ENCODE peak calls at places on chromosomes 12 and 14, in eight cellular contexts. H, O, F, U, G, S, D and K are unnamed samples. For H3K27me3, the result is how much of the 10 kb centered on the place peaks cover.

GRCh38 chr14:69055973-69056372 is 76.9 kb upstream of the ACTN1 start:
- DNase-seq in G (no peak), D (no peak), S (no peak), O (no peak), F (no peak), U (no peak), H (no peak), K (no peak)

GRCh38 chr12:66269757-66270383 is 32.4 kb upstream of the HELB start:
- DNase-seq in F (no peak), D (peak), G (no peak), O (no peak), H (no peak), U (no peak), S (peak), K (peak)

GRCh38 chr12:12612403-12612802 is 727 bp downstream of the CREBL2 start:
- DNase-seq in O (no peak), D (peak), S (peak), F (no peak), G (no peak), H (no peak), U (no peak), K (peak)

GRCh38 chr12:96986883-96987523 is 79.9 kb downstream of the NEDD1 start:
- DNase-seq in F (no peak), G (no peak), H (no peak), U (no peak), D (peak), O (no peak), S (no peak), K (no peak)

GRCh38 chr12:57154076-57154475 is 6.7 kb upstream of the LRP1-AS start:
- DNase-seq in S (no peak), U (no peak), D (no peak), F (no peak), H (no peak), O (no peak), G (no peak), K (no peak)

GRCh38 chr12:96308881-96309280 is 91.4 kb downstream of the CDK17 start:
- DNase-seq in U (no peak), D (no peak), F (no peak), G (no peak), S (no peak), O (no peak), H (no peak), K (no peak)

GRCh38 chr12:112716099-112717093 is 75.2 kb upstream of the RPH3A start:
- DNase-seq in U (no peak), H (no peak), G (no peak), D (peak), S (no peak), F (no peak), O (peak), K (peak)

GRCh38 chr12:82325540-82326336 is 32.4 kb downstream of the CCDC59 start:
- DNase-seq in G (no peak), H (no peak), S (no peak), D (no peak), F (no peak), U (no peak), O (no peak), K (no peak)

GRCh38 chr14:49559979-49560768 is 26.0 kb downstream of the RPS29 start:
- DNase-seq in U (no peak), F (no peak), O (no peak), H (no peak), S (no peak), G (no peak), D (no peak), K (no peak)

GRCh38 chr12:128595609-128596008 is 228.1 kb downstream of the SLC15A4 start:
- DNase-seq in H (no peak), G (no peak), F (no peak), O (no peak), U (no peak), S (no peak), D (no peak), K (no peak)

GRCh38 chr12:1367331-1367730 is 227.1 kb downstream of the FBXL14 start:
- DNase-seq in D (no peak), G (no peak), O (no peak), F (no peak), H (no peak), U (no peak), S (no peak), K (no peak)

GRCh38 chr14:31969371-31969770 is 107.7 kb upstream of the ARHGAP5 start:
- DNase-seq in H (no peak), F (no peak), U (no peak), O (no peak), S (no peak), G (no peak), D (no peak), K (no peak)

GRCh38 chr14:94005324-94005723 is 8.2 kb downstream of the CCDC197 start:
- DNase-seq in F (no peak), O (no peak), S (no peak), D (peak), H (no peak), G (no peak), U (no peak), K (no peak)

GRCh38 chr12:32662665-32663064 is 16.4 kb upstream of the DNM1L start:
- DNase-seq in O (no peak), U (no peak), S (no peak), G (no peak), D (no peak), H (no peak), F (no peak), K (no peak)

GRCh38 chr14:36652542-36653201 is 9.0 kb upstream of the PAX9 start:
- DNase-seq in U (no peak), O (no peak), S (no peak), F (no peak), D (no peak), H (no peak), G (no peak), K (no peak)

GRCh38 chr14:89900822-89901221 is 53.7 kb downstream of the EFCAB11 start:
- DNase-seq in O (no peak), F (no peak), D (no peak), H (no peak), U (no peak), S (no peak), G (no peak), K (no peak)

GRCh38 chr14:91872517-91873470 is 5.5 kb upstream of the TC2N start:
- DNase-seq in U (peak), G (peak), D (no peak), F (no peak), O (peak), S (peak), H (peak), K (peak)

GRCh38 chr14:51855234-51855633 is 5.2 kb upstream of the GNG2 start:
- DNase-seq in D (no peak), O (peak), F (no peak), S (peak), G (no peak), U (no peak), H (no peak), K (no peak)

GRCh38 chr12:27422697-27423096 is 23.8 kb upstream of the SMCO2 start:
- DNase-seq in G (no peak), U (no peak), D (peak), S (no peak), H (no peak), O (no peak), F (no peak), K (no peak)

GRCh38 chr12:52075409-52075724 is 4.1 kb upstream of the SMIM41 start:
- DNase-seq in O (no peak), S (no peak), F (no peak), G (no peak), H (peak), D (no peak), U (no peak), K (no peak)

GRCh38 chr14:32193532-32193931 is 8.3 kb upstream of the RNU6-7 start:
- DNase-seq in D (no peak), H (no peak), S (no peak), O (no peak), U (no peak), G (no peak), F (no peak), K (no peak)

GRCh38 chr12:98514984-98515367 is 414 bp upstream of the TMPO start:
- DNase-seq in O (no peak), G (no peak), H (no peak), S (no peak), D (no peak), F (no peak), U (no peak), K (no peak)

GRCh38 chr12:33439587-33440011 is at the start of gene SYT10:
- DNase-seq in D (peak), S (no peak), F (peak), O (no peak), U (no peak), H (peak), G (no peak), K (peak)

GRCh38 chr14:63431466-63431865 is 111.7 kb downstream of the PPP2R5E start:
- DNase-seq in G (no peak), H (no peak), S (no peak), O (no peak), U (no peak), F (no peak), D (no peak), K (no peak)

GRCh38 chr12:90079811-90080210 is 371.2 kb upstream of the ATP2B1 start:
- DNase-seq in D (no peak), H (no peak), U (no peak), S (no peak), F (no peak), O (no peak), G (no peak), K (no peak)
- H3K27me3 ChIP-seq in D (under half), H (under half), U (under half), S (under half), F (under half), O (under half), G (under half), K (under half)

DNA sequence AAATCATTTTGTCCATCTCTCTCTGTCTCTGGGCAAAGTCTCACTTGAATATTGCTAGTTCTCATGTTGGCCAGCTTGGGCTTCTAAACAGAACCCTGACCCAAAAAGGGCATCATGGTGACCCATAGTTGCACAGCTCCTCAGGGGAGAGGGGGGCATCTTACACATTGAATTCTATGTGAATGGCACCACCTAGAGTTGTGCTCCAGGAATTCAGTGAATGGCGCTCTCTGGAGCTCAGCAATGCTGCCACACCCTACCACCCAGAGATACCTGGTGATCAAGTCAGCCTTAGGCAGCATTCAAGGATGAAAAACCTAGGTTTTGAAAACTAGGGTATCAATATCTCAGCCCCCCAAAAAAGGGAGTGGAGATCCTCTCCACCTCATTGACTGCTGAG is 50.6 kb downstream of the SMUG1 start:
- DNase-seq in O (no peak), H (no peak), F (no peak), S (no peak), D (no peak), G (no peak), U (no peak), K (no peak)
- H3K27me3 ChIP-seq in O (under half), H (under half), F (under half), S (half or more), D (half or more), G (under half), U (under half), K (under half)

DNA sequence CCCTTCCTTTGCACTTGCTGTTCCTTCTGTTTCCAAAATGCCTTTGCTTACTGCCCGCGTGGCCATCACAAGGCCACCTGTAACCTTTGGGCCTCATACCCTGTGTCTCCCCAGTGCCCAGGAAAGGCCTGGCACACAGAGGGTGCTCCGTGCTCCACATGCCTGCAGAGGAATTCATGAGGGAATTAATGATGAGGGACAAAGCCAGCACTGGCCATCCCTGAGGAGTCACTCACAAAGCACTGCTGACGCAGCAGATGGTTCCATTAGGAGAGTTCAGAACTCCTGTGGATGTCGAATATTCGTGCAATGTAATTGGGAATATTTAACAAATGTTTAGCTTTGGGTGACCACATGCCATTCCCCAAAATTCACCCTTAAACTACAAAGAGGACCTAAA is 49.6 kb upstream of the PRMT8 start:
- DNase-seq in D (no peak), S (no peak), F (no peak), U (no peak), G (no peak), H (no peak), O (no peak), K (no peak)
- H3K27me3 ChIP-seq in D (under half), S (under half), F (under half), U (under half), G (under half), H (under half), O (under half), K (under half)

GRCh38 chr12:110718222-110718908 is 24.3 kb downstream of the PPP1CC start:
- DNase-seq in H (no peak), D (no peak), O (no peak), F (no peak), G (no peak), S (no peak), U (no peak), K (no peak)

GRCh38 chr12:110721570-110721969 is 21.1 kb downstream of the PPP1CC start:
- DNase-seq in S (no peak), G (no peak), F (no peak), U (no peak), O (no peak), D (no peak), H (no peak), K (no peak)

DNA sequence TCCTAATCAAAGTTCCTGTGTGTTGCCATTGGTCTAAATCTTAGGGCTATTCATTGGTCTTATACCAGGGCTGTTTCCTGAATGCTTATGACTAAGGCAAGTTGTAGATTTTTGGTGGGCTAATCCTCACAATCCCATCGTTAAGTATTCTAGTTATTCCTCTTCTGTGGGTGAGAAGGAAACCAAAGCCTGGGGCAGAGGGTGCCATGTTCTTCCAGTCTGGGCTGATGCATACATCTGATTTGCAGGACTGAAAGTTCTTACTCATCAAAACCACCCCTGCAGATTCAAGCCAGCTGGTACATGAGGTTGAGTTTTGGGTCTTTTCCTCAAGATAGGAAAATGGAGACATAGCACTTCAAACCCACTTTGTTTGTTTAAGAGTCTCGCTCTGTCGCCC is 25.7 kb downstream of the PPP1CC start:
- DNase-seq in D (no peak), F (no peak), U (no peak), S (no peak), O (no peak), G (no peak), H (no peak), K (no peak)
- H3K27me3 ChIP-seq in D (under half), F (under half), U (under half), S (under half), O (under half), G (under half), H (under half), K (under half)

GRCh38 chr12:132200800-132201199 is 56.5 kb downstream of the NOC4L start:
- DNase-seq in H (no peak), G (no peak), U (no peak), F (peak), S (no peak), D (no peak), O (no peak), K (no peak)

GRCh38 chr12:132197581-132198281 is 53.5 kb downstream of the NOC4L start:
- DNase-seq in D (no peak), U (no peak), F (peak), H (no peak), S (no peak), G (no peak), O (no peak), K (no peak)

GRCh38 chr12:132196873-132197390 is 52.7 kb downstream of the NOC4L start:
- DNase-seq in F (peak), G (no peak), S (no peak), D (no peak), U (no peak), H (no peak), O (no peak), K (no peak)

GRCh38 chr12:132199526-132200319 is 55.5 kb downstream of the NOC4L start:
- DNase-seq in U (no peak), G (no peak), S (no peak), D (no peak), O (no peak), F (peak), H (no peak), K (no peak)

GRCh38 chr12:132199101-132199500 is 54.8 kb downstream of the NOC4L start:
- DNase-seq in G (no peak), S (no peak), D (no peak), F (no peak), O (no peak), H (no peak), U (no peak), K (no peak)
- H3K27me3 ChIP-seq in G (under half), S (under half), D (under half), F (under half), O (under half), H (under half), U (under half), K (under half)

GRCh38 chr12:2739069-2739468 is 55.7 kb upstream of the FKBP4 start:
- DNase-seq in F (no peak), O (no peak), H (no peak), S (no peak), G (no peak), U (no peak), D (no peak), K (no peak)
- H3K27me3 ChIP-seq in F (under half), O (under half), H (under half), S (under half), G (under half), U (under half), D (under half), K (under half)

DNA sequence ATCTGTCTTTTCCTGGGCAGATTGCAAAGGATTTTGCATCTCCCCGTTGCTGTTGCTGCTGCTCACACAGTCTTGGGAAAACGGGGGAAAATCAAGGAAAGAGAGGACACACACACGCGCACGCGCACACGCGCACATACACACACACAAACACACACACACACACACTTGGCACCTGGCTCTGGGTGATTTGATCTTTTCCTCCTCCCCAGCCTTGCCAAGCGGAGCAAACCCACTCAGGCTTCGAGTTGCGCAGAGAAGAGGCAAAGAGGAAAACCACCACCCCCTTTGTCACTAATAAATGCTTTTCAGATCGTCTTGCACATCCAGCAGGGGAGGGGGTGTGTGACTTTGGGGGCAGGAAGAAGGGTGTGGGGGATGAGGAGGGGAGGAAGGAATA is 965 bp upstream of the NOS1 start:
- DNase-seq in U (no peak), F (no peak), G (no peak), O (no peak), H (no peak), S (no peak), D (no peak), K (no peak)
- H3K27me3 ChIP-seq in U (under half), F (under half), G (half or more), O (half or more), H (half or more), S (under half), D (half or more), K (under half)

GRCh38 chr12:116737774-116738657 is at the start of the genes RNFT2 and SPRING1:
- DNase-seq in D (peak), H (peak), S (peak), F (peak), U (peak), G (peak), O (peak), K (peak)
- H3K27me3 ChIP-seq in D (under half), H (under half), S (under half), F (under half), U (under half), G (under half), O (under half), K (under half)

GRCh38 chr14:74985806-74986205 is 16.9 kb upstream of the EIF2B2 start:
- DNase-seq in U (no peak), F (no peak), H (no peak), G (no peak), O (peak), S (no peak), D (no peak), K (no peak)
- H3K27me3 ChIP-seq in U (under half), F (under half), H (under half), G (under half), O (under half), S (under half), D (under half), K (under half)

GRCh38 chr14:54278665-54279295 is 118.0 kb upstream of the CDKN3 start:
- DNase-seq in F (no peak), U (no peak), H (no peak), O (no peak), G (no peak), S (no peak), D (no peak), K (no peak)

GRCh38 chr14:54275997-54276396 is 120.8 kb upstream of the CDKN3 start:
- DNase-seq in U (no peak), S (no peak), H (no peak), G (no peak), O (no peak), F (no peak), D (no peak), K (no peak)

GRCh38 chr14:54282849-54283248 is 114.0 kb upstream of the CDKN3 start:
- DNase-seq in H (no peak), D (no peak), S (no peak), G (no peak), O (no peak), U (no peak), F (no peak), K (no peak)

GRCh38 chr14:54278087-54278486 is 118.7 kb upstream of the CDKN3 start:
- DNase-seq in S (no peak), U (no peak), D (no peak), H (no peak), F (no peak), G (no peak), O (no peak), K (no peak)
- H3K27me3 ChIP-seq in S (under half), U (under half), D (under half), H (under half), F (under half), G (under half), O (under half), K (under half)